ENCODE peak calls at places on chromosomes 13 and 19, in nine cellular contexts. W, N, Y, V, H, J, P, L and T are unnamed samples.

GRCh38 chr13:30744056-30744684 is 8.8 kb downstream of the ALOX5AP start:
- DNase-seq in Y (peak), W (no peak), H (no peak), J (peak), N (peak), V (no peak), P (no peak), L (no peak), T (no peak)

GRCh38 chr19:28549680-28550277 is 663.2 kb downstream of the UQCRFS1 start:
- DNase-seq in P (no peak), L (no peak), H (no peak), W (no peak), N (no peak), V (no peak), Y (no peak), J (no peak), T (no peak)

GRCh38 chr19:49290517-49290916 is 34.5 kb downstream of the SLC6A16 start:
- DNase-seq in H (no peak), V (no peak), J (no peak), L (peak), W (no peak), P (no peak), Y (no peak), N (no peak), T (no peak)

GRCh38 chr13:51311271-51311670 is 28.2 kb upstream of the SERPINE3 start:
- DNase-seq in W (no peak), J (no peak), N (no peak), V (no peak), Y (no peak), L (no peak), H (no peak), P (no peak), T (no peak)

GRCh38 chr19:6925801-6926751 is 38.7 kb downstream of the ADGRE1 start:
- DNase-seq in H (no peak), L (no peak), P (no peak), Y (no peak), V (no peak), J (no peak), N (no peak), W (no peak), T (no peak)

GRCh38 chr13:37131092-37131491 is 25.6 kb upstream of the CSNK1A1L start:
- DNase-seq in J (no peak), V (no peak), P (no peak), W (no peak), H (no peak), L (no peak), N (no peak), Y (no peak), T (no peak)

GRCh38 chr19:21474671-21475181 is 30.7 kb upstream of the ZNF429 start:
- DNase-seq in W (peak), Y (peak), L (peak), N (peak), P (peak), J (peak), H (peak), V (peak), T (peak)

GRCh38 chr19:8332976-8333770 is 9.9 kb downstream of the KANK3 start:
- DNase-seq in J (no peak), V (no peak), H (no peak), N (no peak), P (no peak), Y (no peak), L (no peak), W (no peak), T (no peak)

GRCh38 chr19:28727133-28727834 is 485.7 kb downstream of the UQCRFS1 start:
- DNase-seq in Y (peak), L (no peak), J (no peak), P (no peak), H (peak), V (no peak), N (peak), W (peak), T (peak)

GRCh38 chr19:9850235-9850959 is 15.3 kb downstream of the PIN1 start:
- DNase-seq in V (peak), J (no peak), L (no peak), H (no peak), Y (peak), N (no peak), W (no peak), P (no peak), T (no peak)

GRCh38 chr19:35090160-35090794 is 25.3 kb upstream of the FXYD3 start:
- DNase-seq in P (no peak), N (peak), J (peak), L (no peak), W (peak), V (peak), H (peak), Y (peak), T (peak)

GRCh38 chr19:4575267-4575793 is 15.8 kb upstream of the SEMA6B start:
- DNase-seq in L (peak), V (no peak), N (peak), J (no peak), Y (peak), W (peak), P (no peak), H (peak), T (peak)